ENCODE peak calls at places on chromosomes 16 and 17, in eight cellular contexts. A is HS-5; O is putamen; Y is ELR; W is AG10803; R is activated T-helper 1 cell treated with Interleukin-2 at 50 U/mL for 16 hours; P is uterus; T is stimulated activated CD8-positive, alpha-beta memory T cell treated with anti-CD3 and anti-CD28 coated beads, Interleukin-2, amount 100 ng/mL, for 1 hour. X is an unnamed sample.

GRCh38 chr16:66375451-66375850 is 9.0 kb downstream of the CDH5 start:
- DNase-seq in P (no peak), O (no peak), R (no peak), A (no peak), T (no peak), W (no peak), Y (peak; percentile 44), X (no peak)

GRCh38 chr17:21239680-21240374 is 13.4 kb downstream of the NATD1 start:
- DNase-seq in Y (peak; percentile 59), P (peak; percentile 15), A (no peak), O (no peak), W (peak; percentile 44), R (no peak), T (no peak), X (no peak)

GRCh38 chr17:21375757-21376584 is at the start of gene KCNJ12:
- DNase-seq in W (peak; percentile 27), R (no peak), O (peak; percentile 64), P (no peak), T (no peak), A (no peak), Y (peak; percentile 14), X (no peak)

GRCh38 chr17:77892469-77893143 is 65.9 kb upstream of the TNRC6C start:
- DNase-seq in T (no peak), O (no peak), W (no peak), Y (peak; percentile 30), R (no peak), P (no peak), A (no peak), X (peak; percentile 54)

GRCh38 chr16:13483121-13483520 is 436.8 kb upstream of the ERCC4 start:
- DNase-seq in W (no peak), T (no peak), O (no peak), Y (no peak), A (no peak), P (no peak), R (no peak), X (no peak)

GRCh38 chr16:67967183-67967955 is 1.1 kb downstream of the SLC12A4 start:
- DNase-seq in R (no peak), P (no peak), W (peak; percentile 34), Y (peak; percentile 64), T (no peak), O (no peak), A (no peak), X (no peak)

GRCh38 chr16:57152096-57153093 is 33.4 kb downstream of the PSME3IP1 start:
- DNase-seq in T (no peak), A (no peak), O (no peak), W (no peak), P (no peak), Y (no peak), R (no peak), X (no peak)

GRCh38 chr17:45374501-45374900 is 57.7 kb upstream of the MAP3K14 start:
- DNase-seq in P (no peak), A (no peak), O (no peak), R (no peak), Y (no peak), W (no peak), T (no peak), X (no peak)

GRCh38 chr17:50918933-50919296 is 52.8 kb upstream of the TOB1 start:
- DNase-seq in T (no peak), O (no peak), Y (peak; percentile 23), W (no peak), P (no peak), A (no peak), R (no peak), X (no peak)

GRCh38 chr17:79026345-79027273 is 2.6 kb downstream of the C1QTNF1 start:
- DNase-seq in A (peak; percentile 81), O (no peak), T (no peak), Y (peak; percentile 91), R (no peak), W (peak; percentile 78), P (no peak), X (peak; percentile 54)

GRCh38 chr16:49281843-49282642 is 405 bp upstream of the CBLN1 start:
- DNase-seq in P (peak; percentile 26), Y (no peak), W (peak; percentile 44), R (no peak), T (no peak), A (no peak), O (peak; percentile 89), X (peak; percentile 82)